ENCODE peak calls at places on chromosomes 16 and 17, in ten cellular contexts. One of them, this sample, is unnamed.

GRCh38 chr17:20009052-20009301 is 182 bp upstream of the SPECC1 start:
- DNase-seq in A549: no peak
- DNase-seq in stomach: no peak
- DNase-seq in epithelial cell of proximal tubule: no peak
- DNase-seq in GM23338: peak
- DNase-seq in H1: no peak
- DNase-seq in psoas muscle: no peak
- DNase-seq in body of pancreas: no peak
- DNase-seq in CD8-positive, alpha-beta T cell: no peak
- DNase-seq in neural crest cell: no peak
- DNase-seq in this sample: peak

GRCh38 chr16:13554020-13554419 is 365.9 kb upstream of the ERCC4 start:
- DNase-seq in A549: no peak
- DNase-seq in stomach: no peak
- DNase-seq in epithelial cell of proximal tubule: no peak
- DNase-seq in GM23338: no peak
- DNase-seq in H1: no peak
- DNase-seq in psoas muscle: no peak
- DNase-seq in body of pancreas: no peak
- DNase-seq in CD8-positive, alpha-beta T cell: no peak
- DNase-seq in neural crest cell: no peak
- DNase-seq in this sample: no peak

GRCh38 chr17:74430706-74431567 is 951 bp upstream of the GPRC5C start:
- DNase-seq in A549: peak
- DNase-seq in stomach: peak
- DNase-seq in epithelial cell of proximal tubule: peak
- DNase-seq in GM23338: peak
- DNase-seq in H1: no peak
- DNase-seq in psoas muscle: peak
- DNase-seq in body of pancreas: peak
- DNase-seq in CD8-positive, alpha-beta T cell: no peak
- DNase-seq in neural crest cell: no peak
- DNase-seq in this sample: no peak

GRCh38 chr17:10349403-10349802 is 23.4 kb downstream of the MYH13 start:
- DNase-seq in A549: peak
- DNase-seq in stomach: no peak
- DNase-seq in epithelial cell of proximal tubule: no peak
- DNase-seq in GM23338: peak
- DNase-seq in H1: no peak
- DNase-seq in psoas muscle: no peak
- DNase-seq in body of pancreas: no peak
- DNase-seq in CD8-positive, alpha-beta T cell: no peak
- DNase-seq in neural crest cell: no peak
- DNase-seq in this sample: no peak

GRCh38 chr17:40646791-40647548 is 648 bp downstream of the SMARCE1 start:
- DNase-seq in A549: no peak
- DNase-seq in stomach: no peak
- DNase-seq in epithelial cell of proximal tubule: no peak
- DNase-seq in GM23338: peak
- DNase-seq in H1: no peak
- DNase-seq in psoas muscle: no peak
- DNase-seq in body of pancreas: no peak
- DNase-seq in CD8-positive, alpha-beta T cell: no peak
- DNase-seq in neural crest cell: peak
- DNase-seq in this sample: peak

GRCh38 chr17:42683407-42684031 is 1.2 kb downstream of the CNTNAP1 start:
- DNase-seq in A549: no peak
- DNase-seq in stomach: peak
- DNase-seq in epithelial cell of proximal tubule: no peak
- DNase-seq in GM23338: peak
- DNase-seq in H1: no peak
- DNase-seq in psoas muscle: peak
- DNase-seq in body of pancreas: no peak
- DNase-seq in CD8-positive, alpha-beta T cell: no peak
- DNase-seq in neural crest cell: no peak
- DNase-seq in this sample: no peak

GRCh38 chr17:12282056-12282455 is 261.4 kb downstream of the MAP2K4 start:
- DNase-seq in A549: peak
- DNase-seq in stomach: no peak
- DNase-seq in epithelial cell of proximal tubule: no peak
- DNase-seq in GM23338: no peak
- DNase-seq in H1: no peak
- DNase-seq in psoas muscle: no peak
- DNase-seq in body of pancreas: no peak
- DNase-seq in CD8-positive, alpha-beta T cell: no peak
- DNase-seq in neural crest cell: no peak
- DNase-seq in this sample: peak

GRCh38 chr16:11901091-11901490 is 14.7 kb downstream of the GSPT1 start:
- DNase-seq in A549: no peak
- DNase-seq in stomach: no peak
- DNase-seq in epithelial cell of proximal tubule: no peak
- DNase-seq in GM23338: no peak
- DNase-seq in H1: no peak
- DNase-seq in psoas muscle: no peak
- DNase-seq in body of pancreas: no peak
- DNase-seq in CD8-positive, alpha-beta T cell: no peak
- DNase-seq in neural crest cell: no peak
- DNase-seq in this sample: peak

GRCh38 chr16:58299757-58300349 is 5.0 kb upstream of the PRSS54 start:
- DNase-seq in A549: peak
- DNase-seq in stomach: peak
- DNase-seq in epithelial cell of proximal tubule: no peak
- DNase-seq in GM23338: peak
- DNase-seq in H1: peak
- DNase-seq in psoas muscle: no peak
- DNase-seq in body of pancreas: no peak
- DNase-seq in CD8-positive, alpha-beta T cell: no peak
- DNase-seq in neural crest cell: no peak
- DNase-seq in this sample: no peak

GRCh38 chr16:69340095-69340644 is 598 bp downstream of the NIP7 start:
- DNase-seq in A549: no peak
- DNase-seq in stomach: no peak
- DNase-seq in epithelial cell of proximal tubule: no peak
- DNase-seq in GM23338: no peak
- DNase-seq in H1: no peak
- DNase-seq in psoas muscle: no peak
- DNase-seq in body of pancreas: no peak
- DNase-seq in CD8-positive, alpha-beta T cell: no peak
- DNase-seq in neural crest cell: no peak
- DNase-seq in this sample: no peak

GRCh38 chr17:76251478-76252039 is 11.3 kb upstream of the RNF157 start:
- DNase-seq in A549: no peak
- DNase-seq in stomach: no peak
- DNase-seq in epithelial cell of proximal tubule: no peak
- DNase-seq in GM23338: no peak
- DNase-seq in H1: no peak
- DNase-seq in psoas muscle: peak
- DNase-seq in body of pancreas: no peak
- DNase-seq in CD8-positive, alpha-beta T cell: no peak
- DNase-seq in neural crest cell: no peak
- DNase-seq in this sample: no peak

GRCh38 chr17:76247304-76247703 is 7.0 kb upstream of the RNF157 start:
- DNase-seq in A549: no peak
- DNase-seq in stomach: no peak
- DNase-seq in epithelial cell of proximal tubule: no peak
- DNase-seq in GM23338: no peak
- DNase-seq in H1: no peak
- DNase-seq in psoas muscle: peak
- DNase-seq in body of pancreas: no peak
- DNase-seq in CD8-positive, alpha-beta T cell: no peak
- DNase-seq in neural crest cell: no peak
- DNase-seq in this sample: no peak

GRCh38 chr17:76250141-76250540 is 9.8 kb upstream of the RNF157 start:
- DNase-seq in A549: no peak
- DNase-seq in stomach: no peak
- DNase-seq in epithelial cell of proximal tubule: no peak
- DNase-seq in GM23338: no peak
- DNase-seq in H1: no peak
- DNase-seq in psoas muscle: no peak
- DNase-seq in body of pancreas: no peak
- DNase-seq in CD8-positive, alpha-beta T cell: no peak
- DNase-seq in neural crest cell: no peak
- DNase-seq in this sample: no peak

GRCh38 chr17:76246080-76247066 is 6.1 kb upstream of the RNF157 start:
- DNase-seq in A549: no peak
- DNase-seq in stomach: no peak
- DNase-seq in epithelial cell of proximal tubule: no peak
- DNase-seq in GM23338: no peak
- DNase-seq in H1: no peak
- DNase-seq in psoas muscle: peak
- DNase-seq in body of pancreas: no peak
- DNase-seq in CD8-positive, alpha-beta T cell: no peak
- DNase-seq in neural crest cell: no peak
- DNase-seq in this sample: no peak

DNA sequence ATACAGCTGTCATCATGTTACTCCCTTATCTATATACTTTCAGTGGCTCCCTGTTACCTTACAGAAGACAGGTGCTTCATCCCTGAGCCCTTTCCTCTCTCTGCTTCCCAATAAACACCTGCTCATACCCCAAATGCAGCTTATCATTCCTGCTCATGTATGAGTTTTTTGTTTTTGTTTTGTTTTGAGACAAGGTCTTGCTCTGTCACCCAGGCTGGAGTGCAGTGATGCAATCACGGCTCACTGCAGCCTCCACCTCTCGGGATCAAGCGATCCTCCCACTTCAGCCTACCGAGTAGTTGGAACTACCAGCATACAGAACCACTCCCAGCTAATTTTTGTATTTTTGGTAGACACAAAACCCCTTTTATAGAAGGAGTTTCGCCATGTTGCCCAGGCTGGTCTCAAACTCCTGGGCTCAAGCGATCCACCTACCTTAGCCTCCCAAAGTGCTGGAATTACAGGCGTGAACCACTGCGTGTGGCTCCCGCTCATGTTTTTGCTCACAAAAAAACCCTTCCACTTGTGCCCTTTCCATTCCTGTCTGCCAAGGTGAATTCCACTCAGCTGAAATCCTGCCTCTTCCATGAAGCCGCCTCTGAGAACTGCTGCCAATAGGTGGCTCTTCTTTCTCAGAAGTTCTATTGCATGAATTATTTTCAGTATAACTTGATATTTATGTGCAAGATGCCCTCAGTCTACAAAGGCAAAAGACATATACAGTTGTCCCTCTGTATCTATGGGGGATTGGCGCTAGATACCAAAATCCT is 7.9 kb upstream of the RNF157 start:
- DNase-seq in A549: no peak
- DNase-seq in stomach: peak
- DNase-seq in epithelial cell of proximal tubule: no peak
- DNase-seq in GM23338: no peak
- DNase-seq in H1: no peak
- DNase-seq in psoas muscle: peak
- DNase-seq in body of pancreas: no peak
- DNase-seq in CD8-positive, alpha-beta T cell: no peak
- DNase-seq in neural crest cell: no peak
- DNase-seq in this sample: no peak
- TF ChIP-seq CTCF in A549: peak
- TF ChIP-seq CTCF in stomach: no peak
- TF ChIP-seq CTCF in epithelial cell of proximal tubule: peak
- TF ChIP-seq CTCF in GM23338: no peak
- TF ChIP-seq CTCF in H1: no peak
- TF ChIP-seq CTCF in psoas muscle: no peak
- TF ChIP-seq CTCF in body of pancreas: peak
- TF ChIP-seq CTCF in CD8-positive, alpha-beta T cell: no peak
- TF ChIP-seq CTCF in neural crest cell: no peak
- TF ChIP-seq CTCF in this sample: peak

DNA sequence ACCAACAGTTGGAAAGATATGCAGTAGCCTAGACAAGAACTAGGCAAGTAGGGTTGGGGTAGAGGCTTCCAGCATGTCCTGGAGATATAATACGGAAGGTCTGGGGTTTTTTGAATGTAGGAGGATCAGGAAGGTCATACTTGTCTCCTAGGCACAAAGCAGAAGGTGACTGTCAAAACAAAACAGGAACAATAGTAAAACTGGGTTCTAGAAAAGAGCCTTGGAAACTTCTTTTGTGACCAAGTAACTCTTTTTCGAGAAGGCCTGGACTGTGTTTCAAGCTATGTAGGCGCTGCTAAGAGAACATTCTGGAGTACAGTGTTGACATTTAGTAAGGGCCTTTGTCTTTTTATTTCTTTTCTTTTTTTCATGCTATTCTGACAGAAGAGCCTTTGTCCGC is 26.9 kb upstream of the TENT4B start:
- DNase-seq in A549: no peak
- DNase-seq in stomach: no peak
- DNase-seq in epithelial cell of proximal tubule: no peak
- DNase-seq in GM23338: no peak
- DNase-seq in H1: no peak
- DNase-seq in psoas muscle: no peak
- DNase-seq in body of pancreas: no peak
- DNase-seq in CD8-positive, alpha-beta T cell: no peak
- DNase-seq in neural crest cell: no peak
- DNase-seq in this sample: no peak
- TF ChIP-seq CTCF in A549: no peak
- TF ChIP-seq CTCF in stomach: no peak
- TF ChIP-seq CTCF in epithelial cell of proximal tubule: no peak
- TF ChIP-seq CTCF in GM23338: no peak
- TF ChIP-seq CTCF in H1: no peak
- TF ChIP-seq CTCF in psoas muscle: no peak
- TF ChIP-seq CTCF in body of pancreas: no peak
- TF ChIP-seq CTCF in CD8-positive, alpha-beta T cell: no peak
- TF ChIP-seq CTCF in neural crest cell: no peak
- TF ChIP-seq CTCF in this sample: no peak

DNA sequence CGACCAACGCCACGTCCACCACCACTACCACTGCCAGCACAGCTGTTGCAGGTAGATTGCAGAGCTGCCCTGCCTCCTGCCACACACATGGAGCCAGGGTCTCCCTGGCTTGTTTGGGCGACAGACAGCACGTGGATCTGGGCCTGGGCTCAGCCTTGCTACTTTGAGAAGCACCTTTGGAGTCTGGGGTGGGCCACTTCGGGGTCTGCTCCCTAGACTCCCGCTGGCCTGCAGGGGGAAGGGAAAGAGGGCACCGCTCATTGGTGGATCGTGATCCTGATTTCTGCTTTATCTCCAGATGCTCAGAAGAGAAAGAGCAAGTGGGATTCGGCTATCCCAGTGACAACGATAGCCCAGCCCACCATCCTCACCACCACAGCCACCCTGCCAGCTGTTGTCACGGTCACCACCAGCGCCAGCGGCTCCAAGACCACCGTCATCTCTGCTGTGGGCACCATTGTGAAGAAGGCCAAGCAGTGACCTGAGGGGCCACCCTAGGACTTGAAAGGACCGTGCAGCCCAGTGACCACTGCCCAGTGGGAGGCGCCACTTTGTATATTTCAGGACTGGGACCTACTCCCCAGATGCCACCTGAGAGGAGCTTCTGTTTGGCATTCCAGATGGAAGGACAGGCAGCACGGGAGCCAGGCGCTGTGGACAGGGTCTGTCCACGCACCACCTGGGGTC is 15.1 kb upstream of the ITGB4 start:
- DNase-seq in A549: no peak
- DNase-seq in stomach: no peak
- DNase-seq in epithelial cell of proximal tubule: no peak
- DNase-seq in GM23338: no peak
- DNase-seq in H1: no peak
- DNase-seq in psoas muscle: no peak
- DNase-seq in body of pancreas: no peak
- DNase-seq in CD8-positive, alpha-beta T cell: no peak
- DNase-seq in neural crest cell: no peak
- DNase-seq in this sample: no peak
- TF ChIP-seq CTCF in A549: peak
- TF ChIP-seq CTCF in stomach: no peak
- TF ChIP-seq CTCF in epithelial cell of proximal tubule: no peak
- TF ChIP-seq CTCF in GM23338: no peak
- TF ChIP-seq CTCF in H1: no peak
- TF ChIP-seq CTCF in psoas muscle: no peak
- TF ChIP-seq CTCF in body of pancreas: no peak
- TF ChIP-seq CTCF in CD8-positive, alpha-beta T cell: no peak
- TF ChIP-seq CTCF in neural crest cell: no peak
- TF ChIP-seq CTCF in this sample: peak

GRCh38 chr17:3965123-3965800 is 1.0 kb upstream of the ATP2A3 start:
- DNase-seq in A549: peak
- DNase-seq in stomach: peak
- DNase-seq in epithelial cell of proximal tubule: no peak
- DNase-seq in GM23338: peak
- DNase-seq in H1: no peak
- DNase-seq in psoas muscle: no peak
- DNase-seq in body of pancreas: peak
- DNase-seq in CD8-positive, alpha-beta T cell: peak
- DNase-seq in neural crest cell: peak
- DNase-seq in this sample: no peak
- TF ChIP-seq CTCF in A549: no peak
- TF ChIP-seq CTCF in stomach: no peak
- TF ChIP-seq CTCF in epithelial cell of proximal tubule: no peak
- TF ChIP-seq CTCF in GM23338: no peak
- TF ChIP-seq CTCF in H1: no peak
- TF ChIP-seq CTCF in psoas muscle: no peak
- TF ChIP-seq CTCF in body of pancreas: no peak
- TF ChIP-seq CTCF in CD8-positive, alpha-beta T cell: no peak
- TF ChIP-seq CTCF in neural crest cell: no peak
- TF ChIP-seq CTCF in this sample: no peak